ENCODE peak calls at places on chromosome 1, in six cellular contexts. I is breast epithelium, R is transverse colon, W is A549, E is tibial nerve, B is right lobe of liver. G is an unnamed sample.

GRCh38 chr1:45329445-45329844 is 2.8 kb downstream of the HPDL start:
- DNase-seq in I (no peak), R (no peak), W (no peak), E (no peak), B (no peak), G (no peak)

GRCh38 chr1:204453141-204453772 is 41.3 kb downstream of the PIK3C2B start:
- DNase-seq in I (no peak), R (no peak), W (no peak), E (no peak), B (no peak), G (no peak)

GRCh38 chr1:179036844-179037465 is 11.3 kb downstream of the FAM20B start:
- DNase-seq in I (no peak), R (no peak), W (no peak), E (no peak), B (no peak), G (no peak)

GRCh38 chr1:170791941-170792340 is 128.0 kb downstream of the PRRX1 start:
- DNase-seq in I (no peak), R (no peak), W (no peak), E (no peak), B (no peak), G (no peak)

GRCh38 chr1:168202941-168203654 is 22.7 kb upstream of the SFT2D2 start:
- DNase-seq in I (no peak), R (no peak), W (no peak), E (peak), B (no peak), G (no peak)

GRCh38 chr1:91604632-91605031 is 104.0 kb downstream of the CDC7 start:
- DNase-seq in I (no peak), R (no peak), W (no peak), E (no peak), B (no peak), G (no peak)

GRCh38 chr1:209650454-209650853 is 1.8 kb downstream of the LAMB3 start:
- DNase-seq in I (no peak), R (no peak), W (no peak), E (no peak), B (no peak), G (no peak)

GRCh38 chr1:185798505-185798904 is 64.3 kb downstream of the HMCN1 start:
- DNase-seq in I (no peak), R (no peak), W (no peak), E (no peak), B (no peak), G (no peak)

GRCh38 chr1:237267743-237268142 is 225.8 kb downstream of the RYR2 start:
- DNase-seq in I (no peak), R (no peak), W (no peak), E (no peak), B (no peak), G (no peak)

GRCh38 chr1:84754376-84754672 is 64.1 kb upstream of the SSX2IP start:
- DNase-seq in I (no peak), R (no peak), W (no peak), E (no peak), B (no peak), G (no peak)

GRCh38 chr1:109901508-109902145 is 9.0 kb upstream of the CSF1 start:
- DNase-seq in I (peak), R (peak), W (no peak), E (no peak), B (peak), G (peak)

GRCh38 chr1:37947364-37947763 is 511 bp upstream of the INPP5B start:
- DNase-seq in I (no peak), R (peak), W (no peak), E (no peak), B (no peak), G (peak)

GRCh38 chr1:87814573-87814972 is 485.9 kb downstream of the LMO4 start:
- DNase-seq in I (no peak), R (no peak), W (no peak), E (no peak), B (no peak), G (no peak)

GRCh38 chr1:203661572-203661971 is 34.9 kb downstream of the ATP2B4 start:
- DNase-seq in I (no peak), R (peak), W (no peak), E (no peak), B (peak), G (no peak)

DNA sequence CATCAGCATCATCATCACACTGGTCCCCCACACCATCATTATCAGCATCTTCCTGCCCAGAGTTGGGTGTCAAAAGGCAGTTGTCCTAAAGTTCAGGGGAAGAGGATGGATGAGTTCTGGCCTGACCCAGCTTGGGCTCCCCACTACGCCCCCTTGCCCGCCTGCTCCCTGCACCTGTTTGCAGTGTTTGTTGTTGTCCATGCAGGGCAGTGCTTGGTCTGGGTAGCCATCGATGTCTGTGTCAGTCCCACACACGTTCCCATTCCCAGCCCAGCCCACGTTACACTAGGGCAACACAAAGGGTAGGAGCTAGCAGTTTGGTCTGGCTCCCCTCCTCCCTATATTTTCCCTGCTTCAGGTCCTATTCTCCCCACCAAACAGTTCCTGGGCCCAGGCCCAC is 6.8 kb downstream of the THBS3 start:
- DNase-seq in I (no peak), R (no peak), W (no peak), E (no peak), B (no peak), G (no peak)
- TF ChIP-seq POLR2A in I (no peak), R (no peak), W (no peak), E (no peak), B (no peak), G (no peak)

DNA sequence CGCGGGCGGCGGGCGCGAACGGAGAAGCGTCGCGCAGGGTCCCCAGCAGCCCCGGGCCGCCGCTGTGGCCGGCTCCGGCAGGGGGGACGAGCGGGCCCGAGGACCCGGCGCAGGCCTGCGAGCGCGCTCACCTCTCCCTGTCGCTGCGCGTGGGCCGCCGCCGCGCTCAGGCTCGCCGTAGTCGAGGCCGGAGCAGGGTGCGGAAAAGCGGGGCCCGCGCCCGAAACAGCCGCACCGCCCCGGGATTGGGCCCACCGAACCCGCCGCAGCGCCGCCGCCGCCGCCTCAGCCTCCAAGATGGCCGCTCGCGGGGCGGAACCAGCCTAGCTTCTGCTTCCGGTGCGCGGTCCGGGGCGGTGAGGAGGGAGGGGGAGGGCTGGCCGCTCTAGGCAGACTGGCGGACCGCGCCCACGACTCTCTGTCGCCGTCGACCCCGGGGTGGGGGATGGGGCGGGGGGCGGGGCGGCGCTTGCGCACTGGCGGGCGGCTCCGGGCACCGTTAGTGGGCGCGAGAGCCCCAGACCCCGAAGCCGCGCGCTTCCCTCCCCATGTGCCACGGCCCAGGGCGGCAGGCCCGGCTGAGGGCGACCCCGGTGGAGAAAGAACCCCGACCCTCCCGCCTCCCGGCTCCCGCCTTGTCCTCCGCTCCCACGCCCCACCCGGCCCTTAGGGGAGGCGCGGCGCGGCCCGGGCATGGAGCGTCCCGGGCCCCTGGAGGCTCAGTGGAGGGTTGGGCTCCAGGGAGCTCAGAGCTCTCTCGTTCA is at the start of gene UBE2J2:
- DNase-seq in I (peak), R (peak), W (peak), E (peak), B (peak), G (peak)
- TF ChIP-seq POLR2A in I (no peak), R (peak), W (peak), E (peak), B (peak), G (peak)

GRCh38 chr1:113928129-113928949 is 785 bp upstream of the HIPK1 start:
- DNase-seq in I (no peak), R (no peak), W (no peak), E (no peak), B (no peak), G (peak)

GRCh38 chr1:113931456-113931855 is 2.3 kb downstream of the HIPK1 start:
- DNase-seq in I (no peak), R (no peak), W (no peak), E (no peak), B (no peak), G (peak)

GRCh38 chr1:113928950-113929749 is at the start of gene HIPK1:
- DNase-seq in I (peak), R (peak), W (peak), E (peak), B (peak), G (peak)

GRCh38 chr1:113930499-113931161 is 1.5 kb downstream of the HIPK1 start:
- DNase-seq in I (no peak), R (peak), W (peak), E (no peak), B (no peak), G (peak)

GRCh38 chr1:113929750-113930498 is 800 bp downstream of the HIPK1 start:
- DNase-seq in I (peak), R (peak), W (peak), E (no peak), B (peak), G (peak)
- TF ChIP-seq POLR2A in I (no peak), R (peak), W (no peak), E (no peak), B (no peak), G (peak)

GRCh38 chr1:112954059-112954458 is 1.9 kb downstream of the SLC16A1 start:
- DNase-seq in I (no peak), R (no peak), W (no peak), E (no peak), B (no peak), G (peak)

GRCh38 chr1:112955678-112956502 is at the start of gene SLC16A1:
- DNase-seq in I (peak), R (peak), W (peak), E (peak), B (peak), G (peak)

GRCh38 chr1:112957133-112957812 is 1.3 kb upstream of the SLC16A1 start:
- DNase-seq in I (no peak), R (peak), W (peak), E (peak), B (no peak), G (peak)

GRCh38 chr1:112954945-112955677 is 885 bp downstream of the SLC16A1 start:
- DNase-seq in I (no peak), R (peak), W (peak), E (peak), B (peak), G (peak)

DNA sequence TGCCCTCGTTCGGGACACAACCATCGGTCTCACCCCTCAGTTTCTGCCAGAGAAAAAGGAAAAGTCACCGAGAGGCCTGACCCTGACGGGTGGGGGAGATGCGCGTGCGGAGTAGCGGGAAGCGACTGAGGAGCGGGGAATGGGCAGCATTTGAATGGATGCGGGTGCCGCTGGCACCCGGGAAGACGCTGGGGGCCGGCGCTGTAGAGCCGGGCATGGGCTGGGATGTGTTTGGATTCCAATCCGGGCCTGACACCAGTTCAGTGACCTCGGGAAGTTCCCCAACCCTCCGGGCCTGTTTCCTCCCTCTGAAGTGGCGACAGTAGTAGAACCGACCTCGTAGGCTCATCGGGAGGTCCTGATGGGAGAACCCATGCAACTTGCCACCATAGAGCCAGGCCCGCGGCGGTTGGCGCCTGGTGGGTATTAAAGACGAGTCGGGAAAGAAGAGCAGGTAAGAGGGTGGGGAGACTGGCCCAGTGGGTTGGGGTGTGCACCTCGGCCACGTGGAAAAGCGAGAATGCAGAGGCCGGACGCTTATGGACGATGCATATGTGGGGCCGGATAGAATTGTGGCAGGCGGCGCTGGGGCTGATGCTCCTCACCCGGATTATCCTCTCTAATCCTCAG is 622 bp upstream of the SLC16A1 start:
- DNase-seq in I (no peak), R (no peak), W (no peak), E (peak), B (peak), G (peak)
- TF ChIP-seq POLR2A in I (no peak), R (no peak), W (no peak), E (no peak), B (no peak), G (no peak)

GRCh38 chr1:30749691-30750583 is 7.6 kb downstream of the LAPTM5 start:
- DNase-seq in I (no peak), R (peak), W (no peak), E (no peak), B (no peak), G (no peak)
- TF ChIP-seq POLR2A in I (no peak), R (no peak), W (no peak), E (no peak), B (no peak), G (no peak)

DNA sequence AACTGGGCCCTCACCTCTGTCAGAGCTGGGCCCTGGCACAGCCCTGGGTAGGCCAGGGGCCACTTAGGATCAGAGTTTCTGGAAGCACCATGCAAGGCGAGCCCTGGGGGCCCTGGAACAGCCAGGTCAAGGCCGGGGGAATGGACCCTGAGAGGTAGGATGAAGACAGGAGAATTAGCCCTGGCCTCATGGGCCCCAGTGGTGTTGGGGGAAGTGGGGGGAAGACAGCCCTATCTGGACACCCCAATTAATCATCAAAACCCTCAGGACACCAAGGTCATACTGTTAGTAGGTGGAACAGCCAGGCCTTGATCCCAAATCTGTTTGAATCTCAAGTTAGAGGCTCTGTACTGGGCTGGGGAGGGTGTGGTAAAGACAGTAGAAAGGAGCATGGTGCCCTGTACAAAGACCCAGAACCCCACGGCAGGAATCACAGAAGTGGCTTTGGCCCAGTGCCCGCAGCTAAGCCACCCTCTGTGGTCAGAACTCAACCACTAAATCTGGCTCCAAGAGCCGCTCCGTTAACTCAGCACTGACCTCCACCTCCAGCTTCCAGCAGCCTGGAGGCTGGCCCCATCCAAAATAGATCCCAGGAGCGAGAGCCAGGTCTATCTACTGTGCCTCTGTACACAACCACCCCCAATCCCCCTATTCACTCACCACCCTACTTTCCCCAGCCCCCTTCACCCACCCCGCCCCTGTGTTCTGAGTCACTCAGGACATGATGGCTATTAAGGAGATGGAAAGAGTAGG is 14.0 kb upstream of the TRIM63 start:
- DNase-seq in I (no peak), R (no peak), W (no peak), E (no peak), B (no peak), G (no peak)
- TF ChIP-seq POLR2A in I (no peak), R (no peak), W (no peak), E (no peak), B (no peak), G (no peak)

DNA sequence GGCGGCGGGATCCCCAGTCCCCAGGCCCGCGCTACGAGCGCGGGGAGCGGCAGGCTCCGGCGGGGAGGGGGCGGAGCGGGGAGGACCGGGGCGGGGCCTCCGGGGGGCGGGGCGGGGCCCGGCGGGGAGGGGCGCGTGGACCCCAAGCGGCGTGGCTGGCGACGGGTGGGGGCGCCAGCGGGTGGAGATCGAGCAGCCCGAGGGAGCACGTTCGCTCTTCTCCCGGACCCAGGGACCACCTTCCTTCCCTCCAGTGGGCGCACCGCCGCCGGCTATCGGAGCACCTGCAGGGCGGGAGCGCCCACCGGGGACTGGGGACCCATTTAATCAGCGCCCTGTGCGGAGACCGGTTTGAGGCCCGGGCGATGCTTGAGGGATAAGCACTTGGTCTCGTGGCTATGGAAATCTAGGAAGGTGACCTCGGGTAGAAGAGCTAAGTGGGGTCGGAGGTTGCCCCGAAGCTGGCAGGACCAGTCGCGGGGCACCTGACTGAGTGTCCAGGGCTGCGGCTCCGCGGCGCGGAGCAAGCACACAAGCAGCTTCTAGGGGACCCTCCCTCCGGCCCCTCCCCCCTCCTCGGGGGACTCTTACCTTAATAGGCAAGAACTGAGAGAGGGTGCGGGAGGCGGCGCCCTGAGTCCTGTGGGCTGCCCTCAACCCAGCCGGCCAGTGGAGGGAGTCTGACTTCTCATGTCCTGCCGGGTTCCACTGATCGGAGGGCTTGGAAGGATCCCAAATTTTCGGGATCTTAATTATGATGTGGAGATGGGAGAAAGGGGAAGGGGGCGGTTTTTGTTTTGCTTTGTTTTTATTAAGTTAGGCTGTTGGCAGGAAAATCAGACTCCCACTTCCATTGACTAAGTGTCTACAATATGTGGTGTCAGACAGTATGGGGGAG is at the start of gene TSPAN2:
- DNase-seq in I (peak), R (peak), W (peak), E (peak), B (peak), G (peak)
- TF ChIP-seq POLR2A in I (no peak), R (peak), W (no peak), E (no peak), B (no peak), G (no peak)

GRCh38 chr1:226738995-226739695 is at the start of gene ITPKB:
- DNase-seq in I (peak), R (peak), W (no peak), E (peak), B (peak), G (peak)
- TF ChIP-seq POLR2A in I (peak), R (peak), W (no peak), E (peak), B (no peak), G (peak)

G was measured in erythroblast.